ENCODE peak calls at places on chromosomes 11 and 22, in six cellular contexts. L, G, R, X, J and C are unnamed samples.
A peak's percentile ranks its signal among the peaks of the same experiment; 100 is the strongest.

GRCh38 chr11:111851636-111852035 is 19.7 kb downstream of the ALG9 start:
- DNase-seq in R (no peak), L (no peak), X (no peak), J (no peak), G (no peak), C (no peak)

GRCh38 chr11:93054279-93054678 is 84.8 kb downstream of the MTNR1B start:
- DNase-seq in R (no peak), J (no peak), X (no peak), G (no peak), L (no peak), C (no peak)

GRCh38 chr11:102202972-102203371 is 92.7 kb downstream of the YAP1 start:
- DNase-seq in J (no peak), G (no peak), R (no peak), X (no peak), L (no peak), C (no peak)

GRCh38 chr11:124878497-124879228 is 13.4 kb downstream of the ROBO3 start:
- DNase-seq in G (no peak), J (no peak), X (no peak), L (no peak), R (no peak), C (no peak)

GRCh38 chr11:134224710-134225662 is 515 bp downstream of the VPS26B start:
- DNase-seq in G (peak; percentile 32), R (peak; percentile 92), X (no peak), J (peak; percentile 43), L (peak; percentile 62), C (peak; percentile 24)

GRCh38 chr11:96715208-96715607 is 325.4 kb downstream of the JRKL start:
- DNase-seq in G (no peak), L (no peak), X (no peak), J (no peak), R (no peak), C (no peak)

GRCh38 chr11:85725510-85726258 is 39.7 kb upstream of the CCDC89 start:
- DNase-seq in R (no peak), G (no peak), X (peak; percentile 61), L (no peak), J (peak; percentile 63), C (no peak)

GRCh38 chr11:130861902-130862552 is 54.3 kb downstream of the SNX19 start:
- DNase-seq in J (peak; percentile 89), R (peak; percentile 88), X (peak; percentile 73), L (peak; percentile 80), G (peak; percentile 69), C (peak; percentile 74)

GRCh38 chr11:69356703-69357457 is 62.9 kb downstream of the MYEOV start:
- DNase-seq in L (no peak), G (no peak), R (no peak), X (no peak), J (no peak), C (no peak)

GRCh38 chr11:45607995-45608394 is 57.4 kb downstream of the CHST1 start:
- DNase-seq in X (no peak), L (no peak), G (no peak), J (no peak), R (no peak), C (no peak)

GRCh38 chr11:35318977-35319925 is 100.1 kb downstream of the SLC1A2 start:
- DNase-seq in X (no peak), G (no peak), R (no peak), L (no peak), J (peak; percentile 42), C (no peak)

GRCh38 chr11:116217006-116217405 is 555.8 kb downstream of the BUD13 start:
- DNase-seq in L (peak; percentile 50), R (peak; percentile 81), G (no peak), J (peak; percentile 16), X (no peak), C (no peak)

GRCh38 chr11:86172894-86173293 is 71.7 kb upstream of the EED start:
- DNase-seq in R (no peak), L (no peak), G (no peak), J (no peak), X (no peak), C (no peak)

GRCh38 chr11:60844870-60845221 is 2.9 kb downstream of the CCDC86 start:
- DNase-seq in J (no peak), R (no peak), X (no peak), G (no peak), L (no peak), C (no peak)

GRCh38 chr22:40491990-40492631 is 121.7 kb downstream of the SGSM3 start:
- DNase-seq in J (no peak), X (no peak), G (no peak), R (no peak), L (peak; percentile 57), C (no peak)

GRCh38 chr11:128548655-128549255 is 38.6 kb downstream of the ETS1 start:
- DNase-seq in J (no peak), R (no peak), G (no peak), X (no peak), L (no peak), C (no peak)

GRCh38 chr11:106091480-106092123 is 14.1 kb downstream of the AASDHPPT start:
- DNase-seq in G (no peak), X (peak; percentile 44), J (no peak), L (no peak), R (no peak), C (no peak)

GRCh38 chr11:37333345-37333744 is 735.3 kb upstream of the RAG2 start:
- DNase-seq in J (no peak), X (no peak), R (no peak), L (no peak), G (no peak), C (no peak)

GRCh38 chr11:32333335-32333991 is 101.9 kb downstream of the WT1 start:
- DNase-seq in J (peak; percentile 50), G (no peak), R (no peak), L (peak; percentile 47), X (peak; percentile 10), C (peak; percentile 14)

GRCh38 chr11:102166175-102166574 is 55.9 kb downstream of the YAP1 start:
- DNase-seq in R (no peak), G (no peak), L (no peak), X (no peak), J (no peak), C (no peak)

GRCh38 chr11:44833869-44834452 is 107.2 kb downstream of the TSPAN18 start:
- DNase-seq in L (no peak), X (no peak), G (no peak), R (no peak), J (peak; percentile 51), C (no peak)

GRCh38 chr11:79336740-79337517 is 103.9 kb downstream of the TENM4 start:
- DNase-seq in G (no peak), J (no peak), R (no peak), X (no peak), L (no peak), C (no peak)

GRCh38 chr11:122741613-122742012 is 86.1 kb downstream of the UBASH3B start:
- DNase-seq in J (no peak), X (no peak), G (no peak), R (no peak), L (no peak), C (no peak)

GRCh38 chr11:330694-331314 is 10.1 kb upstream of the IFITM3 start:
- DNase-seq in L (no peak), G (no peak), R (no peak), J (no peak), X (no peak), C (no peak)

GRCh38 chr11:36258730-36259360 is 30.4 kb downstream of the COMMD9 start:
- DNase-seq in X (peak; percentile 29), G (no peak), L (peak; percentile 72), J (peak; percentile 33), R (peak; percentile 58), C (no peak)

GRCh38 chr11:6476571-6476970 is 2.8 kb upstream of the TRIM3 start:
- DNase-seq in G (no peak), L (no peak), J (no peak), R (no peak), X (no peak), C (no peak)

GRCh38 chr22:38861170-38861874 is 10.7 kb downstream of the CBX6 start:
- DNase-seq in G (no peak), X (no peak), R (no peak), L (no peak), J (no peak), C (no peak)

GRCh38 chr11:78825531-78825930 is 250.9 kb upstream of the NARS2 start:
- DNase-seq in R (no peak), L (no peak), G (no peak), J (no peak), X (no peak), C (no peak)

GRCh38 chr11:119700030-119700429 is 29.0 kb downstream of the NECTIN1 start:
- DNase-seq in X (no peak), J (no peak), R (no peak), G (no peak), L (no peak), C (no peak)

GRCh38 chr11:72136677-72137255 is 1.2 kb downstream of the FOLR3 start:
- DNase-seq in G (no peak), X (no peak), R (no peak), J (no peak), L (no peak), C (no peak)

GRCh38 chr22:24758164-24758799 is 16.2 kb downstream of the PIWIL3 start:
- DNase-seq in G (peak; percentile 15), X (no peak), R (peak; percentile 28), J (peak; percentile 51), L (peak; percentile 57), C (peak; percentile 49)

GRCh38 chr11:61061081-61061826 is 41.0 kb upstream of the CD5 start:
- DNase-seq in R (no peak), X (no peak), G (peak; percentile 54), J (peak; percentile 34), L (no peak), C (peak; percentile 81)

GRCh38 chr11:35747638-35748037 is 85.1 kb downstream of the TRIM44 start:
- DNase-seq in R (peak; percentile 97), L (peak; percentile 67), X (no peak), J (no peak), G (no peak), C (no peak)

GRCh38 chr11:61621917-61622585 is 41.2 kb upstream of the SYT7 start:
- DNase-seq in L (no peak), J (no peak), G (no peak), R (no peak), X (no peak), C (no peak)

GRCh38 chr11:68312117-68312779 is at the start of gene LRP5:
- DNase-seq in G (no peak), J (peak; percentile 43), R (peak; percentile 32), X (no peak), L (no peak), C (no peak)

GRCh38 chr11:2802389-2803185 is 83.0 kb downstream of the CDKN1C start:
- DNase-seq in X (no peak), L (no peak), J (no peak), G (no peak), R (no peak), C (no peak)

GRCh38 chr11:60428517-60428916 is 855 bp upstream of the MS4A5 start:
- DNase-seq in X (no peak), L (no peak), R (peak; percentile 42), J (peak; percentile 3), G (no peak), C (no peak)